ENCODE peak calls at places on chromosomes 12 and 14, in four cellular contexts. One of them, this sample, is unnamed.

GRCh38 chr12:53532026-53532425 is 24.7 kb upstream of the NPFF start:
- DNase-seq in astrocyte of the spinal cord: no peak
- DNase-seq in left ventricle myocardium superior: no peak
- DNase-seq in HTR-8/SVneo: no peak
- DNase-seq in this sample: no peak

GRCh38 chr12:28569698-28570411 is 379.6 kb downstream of the CCDC91 start:
- DNase-seq in astrocyte of the spinal cord: peak; percentile 32
- DNase-seq in left ventricle myocardium superior: no peak
- DNase-seq in HTR-8/SVneo: no peak
- DNase-seq in this sample: no peak

GRCh38 chr12:105748806-105749600 is 389.8 kb downstream of the NUAK1 start:
- DNase-seq in astrocyte of the spinal cord: peak; percentile 87
- DNase-seq in left ventricle myocardium superior: peak; percentile 38
- DNase-seq in HTR-8/SVneo: no peak
- DNase-seq in this sample: no peak

GRCh38 chr12:115598827-115599226 is 678.7 kb downstream of the MED13L start:
- DNase-seq in astrocyte of the spinal cord: no peak
- DNase-seq in left ventricle myocardium superior: no peak
- DNase-seq in HTR-8/SVneo: no peak
- DNase-seq in this sample: peak; percentile 33

GRCh38 chr14:88146881-88147649 is 142.1 kb downstream of the GPR65 start:
- DNase-seq in astrocyte of the spinal cord: no peak
- DNase-seq in left ventricle myocardium superior: no peak
- DNase-seq in HTR-8/SVneo: no peak
- DNase-seq in this sample: no peak

GRCh38 chr12:125403145-125403789 is 338.0 kb downstream of the AACS start:
- DNase-seq in astrocyte of the spinal cord: peak; percentile 18
- DNase-seq in left ventricle myocardium superior: no peak
- DNase-seq in HTR-8/SVneo: peak; percentile 23
- DNase-seq in this sample: peak; percentile 76

GRCh38 chr14:85523624-85524023 is 6.3 kb upstream of the FLRT2 start:
- DNase-seq in astrocyte of the spinal cord: no peak
- DNase-seq in left ventricle myocardium superior: no peak
- DNase-seq in HTR-8/SVneo: no peak
- DNase-seq in this sample: no peak

GRCh38 chr12:65902504-65902903 is 78.2 kb downstream of the HMGA2 start:
- DNase-seq in astrocyte of the spinal cord: peak; percentile 33
- DNase-seq in left ventricle myocardium superior: no peak
- DNase-seq in HTR-8/SVneo: no peak
- DNase-seq in this sample: no peak

GRCh38 chr12:113005759-113006158 is 27.4 kb downstream of the OAS2 start:
- DNase-seq in astrocyte of the spinal cord: no peak
- DNase-seq in left ventricle myocardium superior: no peak
- DNase-seq in HTR-8/SVneo: peak; percentile 35
- DNase-seq in this sample: no peak

GRCh38 chr12:51023625-51024395 is 2.4 kb downstream of the SLC11A2 start:
- DNase-seq in astrocyte of the spinal cord: no peak
- DNase-seq in left ventricle myocardium superior: no peak
- DNase-seq in HTR-8/SVneo: no peak
- DNase-seq in this sample: no peak

GRCh38 chr14:101791919-101792572 is 30.5 kb downstream of the PPP2R5C start:
- DNase-seq in astrocyte of the spinal cord: peak; percentile 60
- DNase-seq in left ventricle myocardium superior: no peak
- DNase-seq in HTR-8/SVneo: peak; percentile 64
- DNase-seq in this sample: no peak

GRCh38 chr14:51211149-51211548 is 28.9 kb upstream of the TMX1 start:
- DNase-seq in astrocyte of the spinal cord: peak; percentile 61
- DNase-seq in left ventricle myocardium superior: no peak
- DNase-seq in HTR-8/SVneo: no peak
- DNase-seq in this sample: peak; percentile 78

GRCh38 chr14:80213602-80214001 is 2.3 kb upstream of the DIO2 start:
- DNase-seq in astrocyte of the spinal cord: peak; percentile 27
- DNase-seq in left ventricle myocardium superior: no peak
- DNase-seq in HTR-8/SVneo: peak; percentile 41
- DNase-seq in this sample: no peak

GRCh38 chr12:107127482-107128185 is 34.3 kb upstream of the CRY1 start:
- DNase-seq in astrocyte of the spinal cord: no peak
- DNase-seq in left ventricle myocardium superior: no peak
- DNase-seq in HTR-8/SVneo: no peak
- DNase-seq in this sample: no peak

GRCh38 chr12:65232490-65233077 is 45.9 kb upstream of the MSRB3 start:
- DNase-seq in astrocyte of the spinal cord: peak; percentile 61
- DNase-seq in left ventricle myocardium superior: no peak
- DNase-seq in HTR-8/SVneo: peak; percentile 9
- DNase-seq in this sample: peak; percentile 10

GRCh38 chr12:89731614-89732013 is 23.0 kb upstream of the ATP2B1 start:
- DNase-seq in astrocyte of the spinal cord: no peak
- DNase-seq in left ventricle myocardium superior: no peak
- DNase-seq in HTR-8/SVneo: no peak
- DNase-seq in this sample: no peak

GRCh38 chr14:91742956-91743653 is 11.2 kb upstream of the CATSPERB start:
- DNase-seq in astrocyte of the spinal cord: no peak
- DNase-seq in left ventricle myocardium superior: no peak
- DNase-seq in HTR-8/SVneo: no peak
- DNase-seq in this sample: no peak

GRCh38 chr14:20684662-20685456 is 499 bp downstream of the RNASE4 start:
- DNase-seq in astrocyte of the spinal cord: peak; percentile 56
- DNase-seq in left ventricle myocardium superior: peak; percentile 47
- DNase-seq in HTR-8/SVneo: no peak
- DNase-seq in this sample: no peak

GRCh38 chr12:30975581-30975980 is 49.0 kb downstream of the TSPAN11 start:
- DNase-seq in astrocyte of the spinal cord: no peak
- DNase-seq in left ventricle myocardium superior: no peak
- DNase-seq in HTR-8/SVneo: no peak
- DNase-seq in this sample: no peak

GRCh38 chr12:11732760-11733159 is 83.3 kb downstream of the ETV6 start:
- DNase-seq in astrocyte of the spinal cord: no peak
- DNase-seq in left ventricle myocardium superior: no peak
- DNase-seq in HTR-8/SVneo: no peak
- DNase-seq in this sample: no peak

GRCh38 chr12:51370667-51371066 is 20.5 kb downstream of the GALNT6 start:
- DNase-seq in astrocyte of the spinal cord: no peak
- DNase-seq in left ventricle myocardium superior: no peak
- DNase-seq in HTR-8/SVneo: no peak
- DNase-seq in this sample: no peak

GRCh38 chr12:15855646-15856045 is 26.5 kb upstream of the STRAP start:
- DNase-seq in astrocyte of the spinal cord: peak; percentile 64
- DNase-seq in left ventricle myocardium superior: no peak
- DNase-seq in HTR-8/SVneo: no peak
- DNase-seq in this sample: no peak

GRCh38 chr12:58731096-58731495 is 189.2 kb downstream of the LRIG3 start:
- DNase-seq in astrocyte of the spinal cord: no peak
- DNase-seq in left ventricle myocardium superior: no peak
- DNase-seq in HTR-8/SVneo: no peak
- DNase-seq in this sample: no peak

GRCh38 chr12:7994731-7995205 is 37.7 kb upstream of the FOXJ2 start:
- DNase-seq in astrocyte of the spinal cord: peak; percentile 93
- DNase-seq in left ventricle myocardium superior: no peak
- DNase-seq in HTR-8/SVneo: no peak
- DNase-seq in this sample: no peak

GRCh38 chr12:91091916-91092715 is 19.2 kb downstream of the LUM start:
- DNase-seq in astrocyte of the spinal cord: peak; percentile 29
- DNase-seq in left ventricle myocardium superior: no peak
- DNase-seq in HTR-8/SVneo: no peak
- DNase-seq in this sample: no peak

GRCh38 chr12:47722136-47722834 is 3.0 kb downstream of the ENDOU start:
- DNase-seq in astrocyte of the spinal cord: no peak
- DNase-seq in left ventricle myocardium superior: no peak
- DNase-seq in HTR-8/SVneo: no peak
- DNase-seq in this sample: no peak

GRCh38 chr14:59507063-59507751 is 22.9 kb downstream of the JKAMP start:
- DNase-seq in astrocyte of the spinal cord: peak; percentile 56
- DNase-seq in left ventricle myocardium superior: peak; percentile 37
- DNase-seq in HTR-8/SVneo: peak; percentile 80
- DNase-seq in this sample: peak; percentile 71

GRCh38 chr14:63493246-63493645 is 49.9 kb downstream of the PPP2R5E start:
- DNase-seq in astrocyte of the spinal cord: no peak
- DNase-seq in left ventricle myocardium superior: no peak
- DNase-seq in HTR-8/SVneo: peak; percentile 81
- DNase-seq in this sample: peak; percentile 69

GRCh38 chr12:92079054-92079385 is 66.6 kb downstream of the BTG1 start:
- DNase-seq in astrocyte of the spinal cord: no peak
- DNase-seq in left ventricle myocardium superior: no peak
- DNase-seq in HTR-8/SVneo: no peak
- DNase-seq in this sample: no peak

GRCh38 chr12:118982308-118982707 is 967 bp downstream of the SRRM4 start:
- DNase-seq in astrocyte of the spinal cord: no peak
- DNase-seq in left ventricle myocardium superior: no peak
- DNase-seq in HTR-8/SVneo: no peak
- DNase-seq in this sample: no peak

GRCh38 chr14:64879635-64880381 is at the start of gene SPTB:
- DNase-seq in astrocyte of the spinal cord: no peak
- DNase-seq in left ventricle myocardium superior: peak; percentile 88
- DNase-seq in HTR-8/SVneo: peak; percentile 78
- DNase-seq in this sample: peak; percentile 80

This sample was measured in NCI-H510A treated with DMSO at 0.1 percent for 48 hours.